ENCODE peak calls at places on chromosomes 11 and 22, in five cellular contexts. P is stomach; K is stimulated activated CD4-positive, alpha-beta T cell treated with anti-CD3 and anti-CD28 coated beads, Interleukin-2, amount 100 ng/mL, for 24 hours; G is mammary epithelial cell; M is natural killer cell treated with Interleukin-12 subunit alpha and Interleukin-12 subunit beta and Interleukin-15 and Interleukin-18, amount 100 ng/mL, for 72 hours. E is an unnamed sample.

GRCh38 chr11:75269896-75270295 is 29.3 kb downstream of the TPBGL start:
- DNase-seq in P (no peak), K (no peak), G (no peak), M (no peak), E (no peak)

GRCh38 chr11:134331565-134332188 is at the start of gene GLB1L2:
- DNase-seq in P (peak; percentile 85), K (peak; percentile 79), G (peak; percentile 20), M (peak; percentile 85), E (no peak)

GRCh38 chr11:31800398-31801265 is 10.5 kb downstream of the PAX6 start:
- DNase-seq in P (no peak), K (no peak), G (no peak), M (no peak), E (no peak)

GRCh38 chr22:46259374-46259773 is 3.8 kb downstream of the PKDREJ start:
- DNase-seq in P (no peak), K (no peak), G (no peak), M (no peak), E (no peak)

GRCh38 chr11:101582242-101583052 is 1.4 kb downstream of the TRPC6 start:
- DNase-seq in P (no peak), K (no peak), G (peak; percentile 8), M (no peak), E (no peak)

GRCh38 chr11:78921517-78921916 is 346.9 kb upstream of the NARS2 start:
- DNase-seq in P (no peak), K (no peak), G (no peak), M (no peak), E (no peak)

GRCh38 chr11:111833524-111833923 is 37.9 kb downstream of the ALG9 start:
- DNase-seq in P (no peak), K (no peak), G (no peak), M (no peak), E (no peak)

GRCh38 chr11:94325681-94326080 is 21.3 kb downstream of the IZUMO1R start:
- DNase-seq in P (peak; percentile 31), K (peak; percentile 42), G (peak; percentile 30), M (peak; percentile 76), E (no peak)

GRCh38 chr11:106765849-106766248 is 252.4 kb downstream of the GUCY1A2 start:
- DNase-seq in P (no peak), K (no peak), G (no peak), M (no peak), E (no peak)

E was measured in keratinocyte.